ENCODE peak calls at places on chromosomes 1 and 21, in six cellular contexts. P is K562; O is CD8-positive, alpha-beta T cell; Q is Panc1; X is CD4-positive, alpha-beta memory T cell; D is fibroblast of lung. K is an unnamed sample. For H3K9me3, the result is how much of the 10 kb centered on the place peaks cover.

GRCh38 chr1:248618878-248619277 is 16.0 kb downstream of the OR2T11 start:
- DNase-seq in P (no peak), O (peak), Q (peak), X (peak), D (peak), K (no peak)

GRCh38 chr1:24299901-24300300 is 19.3 kb upstream of the GRHL3 start:
- DNase-seq in P (no peak), O (no peak), Q (no peak), X (no peak), D (no peak), K (no peak)

GRCh38 chr1:207397525-207397926 is 56.6 kb upstream of the CR2 start:
- DNase-seq in P (no peak), O (no peak), Q (no peak), X (no peak), D (no peak), K (no peak)

GRCh38 chr1:33363470-33363861 is 42.6 kb upstream of the A3GALT2 start:
- DNase-seq in P (no peak), O (no peak), Q (no peak), X (no peak), D (no peak), K (no peak)

GRCh38 chr1:236160540-236161127 is 18.3 kb downstream of the GPR137B start:
- DNase-seq in P (no peak), O (no peak), Q (no peak), X (no peak), D (no peak), K (no peak)

GRCh38 chr1:41719128-41719527 is 199.6 kb downstream of the HIVEP3 start:
- DNase-seq in P (no peak), O (no peak), Q (no peak), X (no peak), D (no peak), K (no peak)

GRCh38 chr1:15417365-15417934 is 7.8 kb downstream of the EFHD2 start:
- DNase-seq in P (peak), O (peak), Q (no peak), X (peak), D (peak), K (peak)

GRCh38 chr1:201941420-201942128 is 4.8 kb downstream of the LMOD1 start:
- DNase-seq in P (peak), O (no peak), Q (no peak), X (no peak), D (no peak), K (no peak)

GRCh38 chr1:41631971-41632370 is 147.5 kb upstream of the EDN2 start:
- DNase-seq in P (no peak), O (no peak), Q (no peak), X (no peak), D (peak), K (no peak)

GRCh38 chr21:45293214-45293725 is 5.6 kb upstream of the POFUT2 start:
- DNase-seq in P (no peak), O (no peak), Q (no peak), X (no peak), D (peak), K (no peak)

GRCh38 chr1:6350416-6351088 is 43.0 kb downstream of the ACOT7 start:
- DNase-seq in P (no peak), O (no peak), Q (no peak), X (no peak), D (no peak), K (no peak)

GRCh38 chr1:94033849-94034248 is 87.1 kb downstream of the ABCA4 start:
- DNase-seq in P (no peak), O (no peak), Q (no peak), X (no peak), D (peak), K (no peak)

GRCh38 chr1:154404511-154404931 is 622 bp upstream of the IL6R start:
- DNase-seq in P (no peak), O (no peak), Q (no peak), X (no peak), D (no peak), K (no peak)

GRCh38 chr1:110207831-110208230 is 2.3 kb upstream of the KCNC4 start:
- DNase-seq in P (peak), O (peak), Q (no peak), X (peak), D (peak), K (peak)

DNA sequence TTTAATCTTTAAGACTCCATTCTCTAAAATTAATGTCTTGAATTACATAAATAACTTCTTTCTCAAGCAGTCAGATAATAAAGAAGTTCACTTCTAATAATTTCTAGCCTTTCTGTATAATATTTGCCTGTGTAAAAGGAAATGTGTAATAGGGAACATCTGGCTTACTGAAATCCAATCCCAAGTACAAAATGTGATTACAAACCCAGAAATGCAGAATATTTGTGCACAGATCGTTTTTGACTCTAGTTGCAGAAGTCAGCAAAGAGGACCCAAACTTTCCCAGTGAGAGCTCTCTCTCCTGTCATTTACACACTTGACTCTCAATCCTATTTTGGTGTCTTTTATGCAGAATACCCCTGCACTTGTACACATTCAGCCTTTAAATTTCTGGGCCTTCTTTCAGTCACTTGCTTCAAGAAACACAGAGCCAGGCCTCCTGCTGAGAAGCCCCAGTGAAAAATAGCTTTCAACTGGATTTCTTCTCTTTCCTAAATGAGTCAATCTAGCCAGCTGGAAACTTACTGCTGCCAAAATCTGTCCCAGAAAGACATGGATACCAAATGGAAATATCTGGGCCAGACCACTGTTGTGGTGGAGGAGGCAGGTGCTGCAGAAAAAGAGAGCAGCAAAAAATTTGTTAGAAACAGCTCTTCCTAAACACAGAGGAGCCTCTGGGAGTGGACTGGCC is 68.5 kb upstream of the ADAM30 start:
- DNase-seq in P (no peak), O (no peak), Q (no peak), X (no peak), D (peak), K (no peak)
- H3K27ac ChIP-seq in P (no peak), O (no peak), Q (no peak), X (no peak), D (no peak), K (no peak)

GRCh38 chr1:152415454-152416227 is 1.6 kb upstream of the CRNN start:
- DNase-seq in P (no peak), O (no peak), Q (no peak), X (no peak), D (no peak), K (no peak)

GRCh38 chr1:152411846-152412245 is 2.2 kb downstream of the CRNN start:
- DNase-seq in P (no peak), O (no peak), Q (no peak), X (no peak), D (no peak), K (no peak)

GRCh38 chr1:152410599-152410998 is 3.5 kb downstream of the CRNN start:
- DNase-seq in P (no peak), O (no peak), Q (no peak), X (no peak), D (no peak), K (no peak)

GRCh38 chr1:152411144-152411543 is 2.9 kb downstream of the CRNN start:
- DNase-seq in P (no peak), O (no peak), Q (no peak), X (no peak), D (no peak), K (no peak)

GRCh38 chr1:152413909-152414308 is at the start of gene CRNN:
- DNase-seq in P (no peak), O (no peak), Q (no peak), X (no peak), D (no peak), K (no peak)
- H3K9me3 ChIP-seq in P (under half), O (under half), Q (under half), X (under half), D (under half), K (under half)

DNA sequence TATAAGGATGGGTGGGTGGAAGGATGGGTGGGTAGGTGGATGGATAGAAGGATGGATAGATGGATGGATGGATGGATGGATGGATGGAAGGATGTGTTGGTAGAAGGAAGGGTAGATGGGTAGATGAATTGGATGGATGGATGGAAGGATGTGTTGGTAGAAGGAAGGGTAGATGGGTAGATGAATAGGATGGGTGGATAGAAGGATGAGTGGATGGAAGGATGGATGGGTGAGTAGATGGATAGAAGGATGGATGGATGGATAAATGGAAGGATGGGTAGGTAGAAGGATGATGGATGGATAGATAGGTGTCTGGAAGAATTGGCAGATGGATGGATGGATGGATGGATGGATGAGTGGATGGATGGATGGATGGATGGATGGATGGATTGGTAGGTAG is 6.0 kb downstream of the MASP2 start:
- DNase-seq in P (no peak), O (no peak), Q (no peak), X (no peak), D (no peak), K (no peak)
- H3K27ac ChIP-seq in P (no peak), O (no peak), Q (no peak), X (no peak), D (no peak), K (no peak)

GRCh38 chr1:5265416-5266075 is 611.1 kb downstream of the AJAP1 start:
- DNase-seq in P (no peak), O (no peak), Q (no peak), X (no peak), D (no peak), K (no peak)

GRCh38 chr1:5273280-5274003 is 619.0 kb downstream of the AJAP1 start:
- DNase-seq in P (no peak), O (no peak), Q (no peak), X (no peak), D (no peak), K (no peak)

GRCh38 chr1:5271264-5271663 is 616.9 kb downstream of the AJAP1 start:
- DNase-seq in P (no peak), O (no peak), Q (no peak), X (no peak), D (no peak), K (no peak)

GRCh38 chr1:5269901-5270300 is 615.5 kb downstream of the AJAP1 start:
- DNase-seq in P (no peak), O (no peak), Q (no peak), X (no peak), D (no peak), K (no peak)

DNA sequence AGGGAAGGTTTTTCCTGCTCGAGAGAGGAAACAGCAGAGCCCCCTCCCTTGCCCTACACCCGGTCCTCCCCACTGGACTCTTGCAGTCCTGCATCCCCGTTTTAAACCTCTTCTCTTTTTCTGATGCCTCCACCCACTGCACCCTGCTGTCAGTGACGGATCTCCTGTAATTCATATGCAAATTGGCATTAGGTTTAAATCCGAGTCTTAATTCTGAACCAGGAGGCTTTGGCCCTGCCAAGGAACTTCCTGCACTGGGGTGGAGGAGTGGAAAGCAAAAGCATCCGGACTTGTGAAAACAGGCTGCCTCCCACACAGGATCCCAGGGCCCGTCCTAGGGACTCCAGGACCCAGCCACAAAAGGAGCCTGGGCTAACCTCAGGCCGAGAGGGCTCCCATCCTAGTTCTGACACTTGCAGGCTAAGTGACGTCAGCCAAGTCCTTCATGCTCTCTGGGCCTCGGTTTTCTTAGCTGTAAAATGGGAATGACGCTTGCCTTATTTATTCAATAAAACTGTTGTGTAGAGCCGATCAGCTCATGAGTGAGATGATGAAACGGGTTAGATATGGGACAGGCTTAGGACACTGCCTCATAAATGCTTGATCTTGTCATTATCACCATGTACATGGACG is 613.3 kb downstream of the AJAP1 start:
- DNase-seq in P (no peak), O (no peak), Q (no peak), X (no peak), D (no peak), K (no peak)
- H3K9me3 ChIP-seq in P (under half), O (under half), Q (under half), X (under half), D (under half), K (under half)

GRCh38 chr1:91916046-91916445 is 30.1 kb upstream of the TGFBR3 start:
- DNase-seq in P (no peak), O (no peak), Q (no peak), X (no peak), D (no peak), K (no peak)

GRCh38 chr1:91916811-91917460 is 31.0 kb upstream of the TGFBR3 start:
- DNase-seq in P (no peak), O (no peak), Q (no peak), X (no peak), D (no peak), K (no peak)

GRCh38 chr1:91913018-91913417 is 27.1 kb upstream of the TGFBR3 start:
- DNase-seq in P (no peak), O (no peak), Q (no peak), X (no peak), D (no peak), K (no peak)

DNA sequence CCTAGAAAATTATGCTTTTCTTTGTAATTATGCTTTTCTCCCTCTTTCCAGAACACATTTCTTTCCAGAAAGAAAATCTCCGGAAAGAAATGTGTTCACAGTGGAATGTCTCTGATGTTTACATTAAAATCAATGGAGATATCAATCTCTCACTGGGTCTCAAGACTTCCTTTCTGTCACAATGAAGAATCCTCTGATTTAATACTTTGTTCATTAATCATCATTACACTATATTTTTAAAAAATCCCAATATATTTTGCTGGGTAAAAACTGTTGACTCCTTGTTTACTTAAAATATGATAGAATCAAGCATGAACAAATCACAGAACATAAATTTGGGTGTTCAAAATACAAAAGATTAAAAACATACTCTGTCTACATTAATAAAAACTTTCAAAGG is 26.3 kb upstream of the TGFBR3 start:
- DNase-seq in P (no peak), O (no peak), Q (no peak), X (no peak), D (no peak), K (no peak)
- H3K27ac ChIP-seq in P (no peak), O (no peak), Q (no peak), X (no peak), D (no peak), K (no peak)

GRCh38 chr1:43878440-43878839 is 55.2 kb upstream of the ARTN start:
- DNase-seq in P (no peak), O (no peak), Q (no peak), X (no peak), D (no peak), K (no peak)
- H3K9me3 ChIP-seq in P (under half), O (under half), Q (under half), X (under half), D (under half), K (under half)

GRCh38 chr1:13732971-13733667 is 33.1 kb downstream of the PRDM2 start:
- DNase-seq in P (no peak), O (peak), Q (no peak), X (peak), D (no peak), K (peak)

GRCh38 chr1:13730751-13731482 is 30.9 kb downstream of the PRDM2 start:
- DNase-seq in P (no peak), O (peak), Q (no peak), X (peak), D (no peak), K (peak)

GRCh38 chr1:13728104-13728503 is 28.1 kb downstream of the PRDM2 start:
- DNase-seq in P (no peak), O (no peak), Q (no peak), X (no peak), D (no peak), K (no peak)

GRCh38 chr1:13731897-13732296 is 31.9 kb downstream of the PRDM2 start:
- DNase-seq in P (no peak), O (no peak), Q (no peak), X (no peak), D (no peak), K (no peak)

GRCh38 chr1:13730301-13730700 is 30.3 kb downstream of the PRDM2 start:
- DNase-seq in P (no peak), O (no peak), Q (no peak), X (no peak), D (no peak), K (peak)
- H3K27ac ChIP-seq in P (no peak), O (peak), Q (no peak), X (peak), D (no peak), K (peak)

GRCh38 chr1:152386940-152387339 is 27.1 kb downstream of the CRNN start:
- DNase-seq in P (no peak), O (no peak), Q (no peak), X (no peak), D (no peak), K (no peak)

GRCh38 chr1:152392909-152393308 is 21.2 kb downstream of the CRNN start:
- DNase-seq in P (no peak), O (no peak), Q (no peak), X (peak), D (no peak), K (no peak)

GRCh38 chr1:152394151-152394550 is 19.9 kb downstream of the CRNN start:
- DNase-seq in P (no peak), O (no peak), Q (no peak), X (no peak), D (no peak), K (no peak)

GRCh38 chr1:152388889-152389288 is 25.2 kb downstream of the CRNN start:
- DNase-seq in P (no peak), O (no peak), Q (no peak), X (no peak), D (no peak), K (no peak)
- H3K9me3 ChIP-seq in P (under half), O (under half), Q (under half), X (under half), D (under half), K (under half)

K was measured in CD4-positive, CD25-positive, alpha-beta regulatory T cell.